ENCODE peak calls at places on chromosomes 5 and 9, in four cellular contexts. M, J, L and P are unnamed samples.

GRCh38 chr5:5826911-5827310 is 404.4 kb downstream of the ICE1 start:
- DNase-seq in L (peak), J (no peak), M (no peak), P (no peak)

GRCh38 chr5:103347729-103348128 is 89.2 kb downstream of the MACIR start:
- DNase-seq in M (no peak), L (no peak), J (no peak), P (no peak)

GRCh38 chr9:113219186-113219936 is 1.7 kb downstream of the FKBP15 start:
- DNase-seq in L (no peak), M (no peak), J (no peak), P (no peak)

GRCh38 chr9:21557428-21557768 is 75.3 kb upstream of the IFNE start:
- DNase-seq in M (no peak), J (no peak), L (no peak), P (no peak)

GRCh38 chr5:43140286-43140685 is 19.6 kb downstream of the ZNF131 start:
- DNase-seq in L (no peak), J (peak), M (peak), P (no peak)

GRCh38 chr9:6498982-6499381 is 86.0 kb downstream of the UHRF2 start:
- DNase-seq in J (no peak), M (no peak), L (peak), P (no peak)

GRCh38 chr9:98740226-98740881 is 31.6 kb upstream of the GABBR2 start:
- DNase-seq in J (no peak), M (no peak), L (no peak), P (no peak)

GRCh38 chr5:170860415-170860814 is 1.4 kb upstream of the RANBP17 start:
- DNase-seq in M (no peak), L (no peak), J (no peak), P (no peak)

GRCh38 chr5:176636426-176636825 is 6.0 kb downstream of the EIF4E1B start:
- DNase-seq in L (no peak), J (peak), M (no peak), P (no peak)

GRCh38 chr5:56176155-56176798 is 56.9 kb downstream of the ANKRD55 start:
- DNase-seq in M (no peak), L (no peak), J (peak), P (no peak)

GRCh38 chr5:149586708-149587318 is 5.5 kb downstream of the ARHGEF37 start:
- DNase-seq in L (peak), J (no peak), M (no peak), P (no peak)

GRCh38 chr9:131257266-131258025 is 18.9 kb downstream of the FAM78A start:
- DNase-seq in M (no peak), J (no peak), L (no peak), P (no peak)

GRCh38 chr5:165996484-165996883 is 2295.0 kb upstream of the WWC1 start:
- DNase-seq in L (no peak), M (no peak), J (no peak), P (no peak)

GRCh38 chr5:73591698-73592501 is 26.4 kb downstream of the UTP15 start:
- DNase-seq in L (peak), J (peak), M (no peak), P (no peak)

GRCh38 chr5:1367149-1367548 is 22.2 kb upstream of the CLPTM1L start:
- DNase-seq in M (no peak), L (no peak), J (no peak), P (no peak)

GRCh38 chr5:38556115-38556598 is 289 bp downstream of the LIFR start:
- DNase-seq in M (no peak), L (no peak), J (no peak), P (no peak)

DNA sequence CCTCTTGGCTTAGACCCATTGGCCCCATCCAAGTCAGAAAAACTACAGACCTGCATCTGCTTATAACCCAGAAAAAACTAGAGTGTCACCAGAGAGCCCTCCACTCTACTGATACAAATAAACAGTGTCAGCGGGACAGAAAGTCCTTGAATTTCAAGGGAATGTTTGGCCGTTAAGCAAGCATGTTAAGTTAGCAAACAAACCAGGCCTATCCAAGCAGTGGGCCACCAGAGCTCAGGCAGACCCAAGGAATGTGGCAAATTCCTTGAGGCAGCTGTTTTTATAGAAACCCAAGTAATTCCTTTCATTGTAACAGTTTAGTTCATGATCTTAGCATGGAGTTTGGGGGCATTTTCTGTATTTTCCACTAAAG is 70.9 kb downstream of the PRLR start:
- DNase-seq in J (peak), M (no peak), L (peak), P (no peak)
- H3K4me3 ChIP-seq in J (no peak), M (no peak), L (no peak), P (no peak)

GRCh38 chr5:15447209-15447608 is 52.8 kb upstream of the FBXL7 start:
- DNase-seq in L (no peak), J (no peak), M (no peak), P (no peak)
- H3K4me3 ChIP-seq in L (no peak), J (no peak), M (no peak), P (no peak)

DNA sequence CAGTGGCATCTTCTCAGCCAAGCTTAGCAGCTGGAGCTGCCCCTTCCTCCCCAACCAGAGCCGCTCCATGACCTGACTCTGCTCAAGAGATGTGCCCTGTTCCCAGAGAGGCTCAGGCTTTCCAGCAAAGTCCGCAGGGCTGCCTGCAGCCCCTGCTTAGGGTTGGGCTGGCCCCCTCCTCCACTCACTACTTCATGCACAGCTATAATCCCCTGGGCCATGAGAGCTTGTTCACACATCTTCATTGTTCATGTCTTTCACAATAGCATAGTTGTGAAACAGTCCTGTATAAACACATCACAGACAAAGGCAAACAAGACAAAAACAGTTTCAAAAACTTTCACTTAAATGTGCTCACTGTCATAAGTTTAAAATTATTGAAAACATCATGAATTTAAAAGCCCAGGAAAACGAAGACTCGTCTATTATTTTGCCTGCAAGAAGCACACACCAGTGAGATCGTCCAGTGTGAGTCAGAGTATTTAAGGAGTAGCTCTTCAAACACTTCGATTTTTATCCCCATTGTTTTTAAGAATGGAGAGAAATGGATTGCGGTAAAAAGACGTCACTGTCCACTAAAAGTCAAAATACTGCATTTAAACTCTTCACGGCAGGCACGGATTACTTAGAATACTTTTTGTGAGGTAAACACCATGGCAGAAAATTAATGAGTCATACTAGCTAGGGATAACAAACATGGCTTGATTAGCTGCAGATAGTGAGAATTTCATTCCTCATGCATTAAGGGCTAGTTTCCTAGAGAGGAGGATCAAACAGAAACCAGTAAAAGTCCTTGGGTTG is 40.7 kb upstream of the S1PR3 start:
- DNase-seq in L (peak), J (peak), M (no peak), P (no peak)
- H3K4me3 ChIP-seq in L (no peak), J (no peak), M (no peak), P (no peak)

GRCh38 chr9:134344821-134345310 is 18.6 kb downstream of the RXRA start:
- DNase-seq in L (no peak), M (no peak), J (no peak), P (no peak)
- H3K4me3 ChIP-seq in L (no peak), M (no peak), J (no peak), P (peak)

GRCh38 chr5:96628406-96628805 is 33.8 kb upstream of the CAST start:
- DNase-seq in M (no peak), L (no peak), J (no peak), P (no peak)

GRCh38 chr5:96624631-96625030 is 37.5 kb upstream of the CAST start:
- DNase-seq in J (no peak), L (no peak), M (no peak), P (no peak)

GRCh38 chr5:96629774-96630173 is 32.4 kb upstream of the CAST start:
- DNase-seq in M (no peak), L (peak), J (peak), P (no peak)

GRCh38 chr5:96626956-96627355 is 35.2 kb upstream of the CAST start:
- DNase-seq in J (peak), M (no peak), L (peak), P (no peak)

GRCh38 chr5:96627792-96628191 is 34.4 kb upstream of the CAST start:
- DNase-seq in J (no peak), M (no peak), L (no peak), P (no peak)
- H3K4me3 ChIP-seq in J (no peak), M (peak), L (no peak), P (no peak)

DNA sequence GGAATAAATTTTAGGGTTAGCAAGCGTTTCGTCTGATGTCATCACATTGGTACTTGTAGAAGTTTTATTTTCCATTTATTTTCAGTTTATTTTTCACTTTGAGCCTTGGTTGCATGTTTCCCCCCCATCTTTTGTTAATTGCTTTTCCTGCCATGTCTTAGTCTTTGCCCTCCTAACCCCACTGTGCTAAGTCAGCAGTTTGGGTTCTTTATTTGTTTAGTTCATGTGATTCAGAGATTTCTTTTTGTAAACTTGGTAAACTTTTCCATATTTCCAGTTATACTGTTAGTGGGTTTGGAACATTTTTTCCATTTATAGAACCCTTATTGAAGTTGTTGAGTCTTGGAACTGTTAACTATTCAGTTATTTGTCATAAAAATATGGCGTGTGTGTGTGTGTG is 252.9 kb upstream of the ANKH start:
- DNase-seq in M (no peak), J (no peak), L (no peak), P (no peak)
- H3K4me3 ChIP-seq in M (no peak), J (no peak), L (no peak), P (no peak)

GRCh38 chr9:127568971-127569818 is 42.9 kb upstream of the STXBP1 start:
- DNase-seq in J (peak), M (peak), L (peak), P (no peak)
- H3K4me3 ChIP-seq in J (peak), M (peak), L (peak), P (peak)